ENCODE peak calls at places on chromosomes 7 and 10, in six cellular contexts. U is SK-N-SH, O is neuronal stem cell, S is colonic mucosa, G is transverse colon, X is tibial nerve. H is an unnamed sample.

GRCh38 chr7:98040626-98041025 is 50.6 kb upstream of the OCM2 start:
- DNase-seq in U (no peak), G (no peak), X (no peak), S (no peak), O (no peak), H (no peak)

GRCh38 chr7:105934577-105935185 is 28.4 kb upstream of the CDHR3 start:
- DNase-seq in G (no peak), X (peak; percentile 13), U (peak; percentile 65), S (no peak), O (peak; percentile 15), H (no peak)

GRCh38 chr10:71271626-71272025 is 47.4 kb upstream of the SLC29A3 start:
- DNase-seq in O (no peak), G (no peak), X (no peak), U (no peak), S (no peak), H (no peak)

GRCh38 chr7:154832557-154833138 is 170.3 kb downstream of the PAXIP1 start:
- DNase-seq in G (peak; percentile 46), S (peak; percentile 55), X (no peak), O (peak; percentile 26), U (peak; percentile 81), H (no peak)

GRCh38 chr7:141436676-141437075 is 114.5 kb upstream of the AGK start:
- DNase-seq in G (no peak), S (no peak), U (no peak), O (no peak), X (no peak), H (no peak)

GRCh38 chr7:142925413-142925812 is 8.1 kb downstream of the TRPV5 start:
- DNase-seq in S (no peak), X (no peak), O (no peak), G (no peak), U (no peak), H (no peak)

GRCh38 chr10:31204090-31204489 is 114.9 kb upstream of the ZEB1 start:
- DNase-seq in U (no peak), X (peak; percentile 40), S (no peak), O (no peak), G (no peak), H (no peak)

GRCh38 chr7:26686448-26686981 is 177.9 kb downstream of the SKAP2 start:
- DNase-seq in X (peak; percentile 22), G (no peak), O (peak; percentile 31), S (no peak), U (peak; percentile 17), H (peak; percentile 52)

GRCh38 chr7:50973814-50974213 is 191.1 kb upstream of the GRB10 start:
- DNase-seq in X (no peak), G (no peak), U (no peak), O (no peak), S (no peak), H (no peak)

GRCh38 chr7:99381664-99382075 is 7.1 kb downstream of the ARPC1B start:
- DNase-seq in O (no peak), G (no peak), S (no peak), U (peak; percentile 71), X (no peak), H (no peak)

GRCh38 chr10:5095687-5096086 is 1.5 kb downstream of the AKR1C3 start:
- DNase-seq in O (no peak), S (no peak), U (no peak), G (no peak), X (no peak), H (no peak)

GRCh38 chr10:5094265-5095205 is at the start of gene AKR1C3:
- DNase-seq in U (peak; percentile 32), X (no peak), G (no peak), O (no peak), S (peak; percentile 30), H (no peak)

GRCh38 chr10:5092375-5092774 is 1.8 kb upstream of the AKR1C3 start:
- DNase-seq in S (no peak), U (no peak), O (no peak), G (no peak), X (no peak), H (no peak)

GRCh38 chr10:5092848-5093790 is 1.1 kb upstream of the AKR1C3 start:
- DNase-seq in O (no peak), X (no peak), G (no peak), U (no peak), S (no peak), H (no peak)

GRCh38 chr10:5096108-5096507 is 1.9 kb downstream of the AKR1C3 start:
- DNase-seq in S (no peak), O (no peak), X (no peak), U (no peak), G (no peak), H (no peak)
- H3K4me3 ChIP-seq in S (peak overlapping the region; percentile 49), O (no peak overlapping the region), X (peak overlapping the region; percentile 41), U (no peak overlapping the region), G (no peak overlapping the region), H (peak overlapping the region; percentile 96)

DNA sequence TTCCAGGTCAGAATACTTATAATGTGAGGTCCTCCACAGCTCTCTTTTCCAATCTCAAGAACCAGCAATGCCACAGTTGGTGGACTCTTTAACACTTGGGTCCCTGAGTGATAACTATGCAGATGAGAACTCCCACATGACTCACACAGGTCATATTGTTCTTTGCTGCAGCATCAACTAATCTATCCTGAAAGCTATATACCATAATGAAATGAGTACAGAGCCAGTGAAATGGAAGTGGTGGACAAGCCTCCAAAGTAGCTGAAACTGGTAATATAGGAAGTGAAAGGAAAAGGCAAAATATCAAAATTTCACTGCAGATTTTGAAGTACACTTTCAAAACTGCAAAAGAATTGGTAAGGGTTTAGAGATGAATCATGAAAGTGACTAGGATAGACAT is 45.6 kb downstream of the SORCS1 start:
- DNase-seq in S (no peak), X (no peak), O (no peak), U (no peak), G (no peak), H (no peak)
- H3K27ac ChIP-seq in S (no peak overlapping the region), X (no peak overlapping the region), O (no peak overlapping the region), U (no peak overlapping the region), G (no peak overlapping the region), H (no peak overlapping the region)

GRCh38 chr7:4713183-4713784 is 31.2 kb downstream of the FOXK1 start:
- DNase-seq in S (no peak), X (peak; percentile 51), G (peak; percentile 32), O (no peak), U (no peak), H (no peak)
- H3K4me1 ChIP-seq in S (peaks cover 9% of the 10 kb centered on the region), X (peaks cover 61% of the 10 kb centered on the region), G (peaks cover 9% of the 10 kb centered on the region), O (peaks cover 12% of the 10 kb centered on the region), U (no peaks in the 10 kb centered on the region), H (no peaks in the 10 kb centered on the region)

GRCh38 chr7:43460733-43461348 is 122.1 kb upstream of the STK17A start:
- DNase-seq in G (no peak), X (no peak), U (no peak), O (no peak), S (no peak), H (no peak)

GRCh38 chr7:43462836-43463235 is 120.1 kb upstream of the STK17A start:
- DNase-seq in G (no peak), U (no peak), O (no peak), X (peak; percentile 29), S (no peak), H (no peak)

GRCh38 chr7:43465581-43466554 is 117.0 kb upstream of the STK17A start:
- DNase-seq in G (no peak), X (no peak), S (no peak), U (peak; percentile 51), O (no peak), H (no peak)

GRCh38 chr7:43461349-43462024 is 121.4 kb upstream of the STK17A start:
- DNase-seq in S (no peak), G (no peak), O (no peak), X (no peak), U (no peak), H (no peak)

GRCh38 chr7:43463401-43463980 is 119.4 kb upstream of the STK17A start:
- DNase-seq in S (no peak), O (no peak), X (no peak), G (no peak), U (no peak), H (no peak)
- H3K4me3 ChIP-seq in S (no peak overlapping the region), O (no peak overlapping the region), X (no peak overlapping the region), G (no peak overlapping the region), U (no peak overlapping the region), H (no peak overlapping the region)

GRCh38 chr7:16599860-16600259 is 45.7 kb downstream of the ANKMY2 start:
- DNase-seq in U (no peak), G (no peak), S (no peak), X (no peak), O (no peak), H (no peak)

GRCh38 chr7:16603633-16604032 is 41.9 kb downstream of the ANKMY2 start:
- DNase-seq in X (no peak), G (no peak), S (no peak), O (no peak), U (no peak), H (no peak)

GRCh38 chr7:16594061-16594460 is 51.5 kb downstream of the ANKMY2 start:
- DNase-seq in U (no peak), S (no peak), G (no peak), X (no peak), O (no peak), H (no peak)

GRCh38 chr7:16592395-16592794 is 53.2 kb downstream of the ANKMY2 start:
- DNase-seq in S (no peak), O (no peak), U (no peak), G (no peak), X (no peak), H (no peak)

GRCh38 chr7:16598015-16598414 is 47.5 kb downstream of the ANKMY2 start:
- DNase-seq in G (no peak), X (no peak), U (no peak), O (no peak), S (no peak), H (no peak)
- H3K27ac ChIP-seq in G (no peak overlapping the region), X (no peak overlapping the region), U (no peak overlapping the region), O (peak overlapping the region; percentile 37), S (no peak overlapping the region), H (no peak overlapping the region)

GRCh38 chr10:12606461-12606860 is 257.1 kb downstream of the CAMK1D start:
- DNase-seq in S (peak; percentile 72), G (peak; percentile 69), X (no peak), U (no peak), O (no peak), H (no peak)
- H3K4me1 ChIP-seq in S (peaks cover 16% of the 10 kb centered on the region), G (peaks cover 20% of the 10 kb centered on the region), X (peaks cover 13% of the 10 kb centered on the region), U (no peaks in the 10 kb centered on the region), O (no peaks in the 10 kb centered on the region), H (no peaks in the 10 kb centered on the region)

GRCh38 chr10:58576736-58577366 is 64.2 kb downstream of the BICC1 start:
- DNase-seq in U (no peak), S (no peak), G (no peak), O (no peak), X (no peak), H (no peak)
- H3K4me3 ChIP-seq in U (no peak overlapping the region), S (no peak overlapping the region), G (no peak overlapping the region), O (no peak overlapping the region), X (no peak overlapping the region), H (no peak overlapping the region)

GRCh38 chr10:99394256-99394655 is 36.2 kb downstream of the GOT1 start:
- DNase-seq in X (no peak), G (no peak), O (no peak), U (no peak), S (no peak), H (no peak)
- H3K27ac ChIP-seq in X (no peak overlapping the region), G (no peak overlapping the region), O (no peak overlapping the region), U (no peak overlapping the region), S (no peak overlapping the region), H (no peak overlapping the region)

GRCh38 chr7:131067220-131067619 is 260.5 kb upstream of the MKLN1 start:
- DNase-seq in U (no peak), G (no peak), X (no peak), S (no peak), O (no peak), H (no peak)
- H3K4me1 ChIP-seq in U (peaks cover 20% of the 10 kb centered on the region), G (peaks cover 3% of the 10 kb centered on the region), X (peaks cover 81% of the 10 kb centered on the region), S (no peaks in the 10 kb centered on the region), O (no peaks in the 10 kb centered on the region), H (peaks cover 4% of the 10 kb centered on the region)